ENCODE peak calls at places on chromosomes 5 and 9, in four cellular contexts. One of them, this sample, is unnamed.

GRCh38 chr9:32741706-32742105 is 41.6 kb upstream of the TMEM215 start:
- DNase-seq in WTC11: no peak
- DNase-seq in GM12878: no peak
- DNase-seq in K562: no peak
- DNase-seq in this sample: peak; percentile 54

GRCh38 chr9:135992486-135993408 is 31.6 kb upstream of the UBAC1 start:
- DNase-seq in WTC11: peak; percentile 71
- DNase-seq in GM12878: no peak
- DNase-seq in K562: peak; percentile 68
- DNase-seq in this sample: peak; percentile 81

GRCh38 chr5:83955916-83956315 is 235.3 kb upstream of the HAPLN1 start:
- DNase-seq in WTC11: no peak
- DNase-seq in GM12878: no peak
- DNase-seq in K562: no peak
- DNase-seq in this sample: no peak

GRCh38 chr5:129904667-129905466 is 602 bp downstream of the CHSY3 start:
- DNase-seq in WTC11: peak; percentile 30
- DNase-seq in K562: no peak
- DNase-seq in GM12878: no peak
- DNase-seq in this sample: no peak

GRCh38 chr5:144139586-144139985 is 30.9 kb downstream of the YIPF5 start:
- DNase-seq in WTC11: no peak
- DNase-seq in GM12878: no peak
- DNase-seq in K562: no peak
- DNase-seq in this sample: no peak

GRCh38 chr5:18305288-18305899 is 671.1 kb downstream of the TAF11L14 start:
- DNase-seq in WTC11: peak; percentile 34
- DNase-seq in K562: peak; percentile 15
- DNase-seq in GM12878: no peak
- DNase-seq in this sample: peak; percentile 13

GRCh38 chr5:171442287-171443042 is 23.0 kb downstream of the FGF18 start:
- DNase-seq in K562: peak; percentile 46
- DNase-seq in GM12878: no peak
- DNase-seq in WTC11: no peak
- DNase-seq in this sample: no peak

GRCh38 chr9:4985376-4986266 is 549 bp downstream of the JAK2 start:
- DNase-seq in WTC11: peak; percentile 16
- DNase-seq in K562: peak; percentile 43
- DNase-seq in GM12878: no peak
- DNase-seq in this sample: no peak

GRCh38 chr5:98605010-98605425 is 168.4 kb upstream of the RGMB start:
- DNase-seq in WTC11: no peak
- DNase-seq in GM12878: no peak
- DNase-seq in K562: no peak
- DNase-seq in this sample: no peak

GRCh38 chr5:166926098-166926497 is 1365.3 kb upstream of the WWC1 start:
- DNase-seq in K562: no peak
- DNase-seq in GM12878: no peak
- DNase-seq in WTC11: no peak
- DNase-seq in this sample: no peak

DNA sequence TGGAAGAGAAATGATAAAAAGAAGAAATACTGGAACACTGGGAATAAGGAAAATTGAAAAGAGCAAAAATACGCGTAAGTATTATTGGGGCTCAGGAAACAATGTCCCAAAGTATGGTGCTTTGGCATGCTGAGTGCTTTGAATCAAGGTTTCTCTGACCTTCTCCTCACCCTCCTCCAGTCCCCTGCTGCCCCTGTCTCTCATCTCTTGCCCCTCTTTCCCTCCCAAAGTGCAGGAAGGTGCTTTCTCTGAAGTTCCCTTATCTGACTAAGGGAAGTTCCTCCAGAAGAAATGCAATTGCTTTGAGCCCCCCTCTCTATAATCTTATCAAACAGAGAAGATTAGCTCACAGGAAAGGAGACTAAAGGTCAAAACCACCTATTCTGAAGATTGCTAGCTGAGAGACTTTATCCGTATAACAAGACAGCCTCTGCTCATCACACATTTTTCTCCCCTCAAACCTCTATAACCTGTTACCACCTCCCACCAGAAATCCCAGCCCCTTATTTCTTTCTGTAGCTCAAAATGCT is 288.2 kb downstream of the ARL15 start:
- DNase-seq in WTC11: no peak
- DNase-seq in K562: no peak
- DNase-seq in GM12878: no peak
- DNase-seq in this sample: no peak
- TF ChIP-seq NR2C2 in WTC11: no peak
- TF ChIP-seq NR2C2 in K562: no peak
- TF ChIP-seq NR2C2 in GM12878: no peak
- TF ChIP-seq NR2C2 in this sample: no peak

GRCh38 chr9:125532412-125532811 is 174.6 kb downstream of the MAPKAP1 start:
- DNase-seq in GM12878: no peak
- DNase-seq in WTC11: no peak
- DNase-seq in K562: no peak
- DNase-seq in this sample: no peak
- TF ChIP-seq TCF7 in GM12878: no peak
- TF ChIP-seq TCF7 in WTC11: no peak
- TF ChIP-seq TCF7 in K562: no peak
- TF ChIP-seq TCF7 in this sample: no peak

DNA sequence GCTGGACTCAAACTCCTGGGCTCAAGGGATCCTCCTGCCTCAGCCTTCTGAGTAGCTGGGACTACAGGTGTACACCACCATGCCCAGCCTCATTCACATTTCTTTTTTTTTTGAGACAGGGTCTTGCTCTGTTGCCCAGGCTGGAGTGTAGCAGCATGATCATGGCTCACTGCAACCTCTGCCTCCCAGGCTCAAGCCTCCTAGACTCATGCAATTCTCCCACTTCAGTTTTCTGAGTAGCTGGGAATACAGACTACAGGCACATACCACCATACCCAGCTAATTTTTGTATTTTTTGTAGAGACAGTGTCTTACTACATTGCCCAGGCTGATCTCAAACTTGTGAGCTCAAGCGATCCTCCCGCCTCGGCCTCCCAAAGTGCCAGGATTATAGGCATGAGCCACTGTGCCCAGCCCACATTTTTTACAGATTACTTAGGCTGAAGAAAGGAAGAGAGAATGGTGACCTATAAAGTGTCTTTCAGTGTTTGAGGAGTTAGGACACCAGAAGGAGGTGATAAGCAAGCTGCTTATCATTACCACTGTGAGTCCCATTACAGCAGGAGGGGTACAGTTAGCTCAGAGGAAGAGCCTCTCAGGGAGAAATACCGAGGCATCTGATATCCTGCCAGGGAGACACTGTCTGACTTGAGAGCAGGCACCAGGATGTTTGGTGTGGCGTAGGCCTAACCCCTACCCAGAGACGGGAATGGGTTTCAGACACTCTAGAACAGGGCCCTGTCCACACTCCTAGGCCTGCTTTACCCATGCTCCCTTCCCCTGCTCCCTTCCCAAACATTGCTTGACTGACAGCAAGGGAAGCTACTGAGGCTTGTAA is 9.7 kb downstream of the FAXDC2 start:
- DNase-seq in K562: peak; percentile 79
- DNase-seq in WTC11: no peak
- DNase-seq in GM12878: no peak
- DNase-seq in this sample: no peak
- TF ChIP-seq CTCF in K562: no peak
- TF ChIP-seq CTCF in WTC11: no peak
- TF ChIP-seq CTCF in GM12878: no peak
- TF ChIP-seq CTCF in this sample: no peak

DNA sequence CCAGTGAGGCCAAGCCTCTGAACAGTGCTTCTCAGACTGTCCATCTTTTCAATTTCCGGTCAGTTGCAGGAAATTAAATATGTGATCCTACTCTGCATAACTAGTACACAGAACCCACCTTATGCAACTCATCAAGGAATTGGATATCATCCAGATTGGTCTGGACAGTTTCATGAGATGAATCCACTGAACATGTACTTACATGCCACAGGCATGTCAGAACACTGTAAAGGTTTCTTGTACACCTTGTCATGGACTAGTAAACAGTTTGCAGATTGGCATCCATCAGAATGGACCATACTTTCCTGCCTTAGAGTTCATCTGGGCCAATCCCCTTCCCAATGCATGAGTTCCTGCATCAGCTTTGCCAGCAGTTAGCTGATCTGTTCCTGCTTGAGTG is 30.4 kb downstream of the GARNL3 start:
- DNase-seq in K562: no peak
- DNase-seq in WTC11: no peak
- DNase-seq in GM12878: no peak
- DNase-seq in this sample: no peak
- TF ChIP-seq NR2C2 in K562: no peak
- TF ChIP-seq NR2C2 in WTC11: no peak
- TF ChIP-seq NR2C2 in GM12878: no peak
- TF ChIP-seq NR2C2 in this sample: no peak

GRCh38 chr5:180618830-180619562 is 27.7 kb upstream of the SCGB3A1 start:
- DNase-seq in K562: no peak
- DNase-seq in WTC11: peak; percentile 76
- DNase-seq in GM12878: no peak
- DNase-seq in this sample: no peak
- TF ChIP-seq TCF7 in K562: no peak
- TF ChIP-seq TCF7 in WTC11: no peak
- TF ChIP-seq TCF7 in GM12878: no peak
- TF ChIP-seq TCF7 in this sample: no peak

GRCh38 chr9:121055642-121056143 is 5.6 kb upstream of the C5 start:
- DNase-seq in K562: peak; percentile 38
- DNase-seq in GM12878: no peak
- DNase-seq in WTC11: peak; percentile 66
- DNase-seq in this sample: peak; percentile 83
- TF ChIP-seq CTCF in K562: peak; percentile 61
- TF ChIP-seq CTCF in GM12878: no peak
- TF ChIP-seq CTCF in WTC11: peak; percentile 85
- TF ChIP-seq CTCF in this sample: peak; percentile 72

DNA sequence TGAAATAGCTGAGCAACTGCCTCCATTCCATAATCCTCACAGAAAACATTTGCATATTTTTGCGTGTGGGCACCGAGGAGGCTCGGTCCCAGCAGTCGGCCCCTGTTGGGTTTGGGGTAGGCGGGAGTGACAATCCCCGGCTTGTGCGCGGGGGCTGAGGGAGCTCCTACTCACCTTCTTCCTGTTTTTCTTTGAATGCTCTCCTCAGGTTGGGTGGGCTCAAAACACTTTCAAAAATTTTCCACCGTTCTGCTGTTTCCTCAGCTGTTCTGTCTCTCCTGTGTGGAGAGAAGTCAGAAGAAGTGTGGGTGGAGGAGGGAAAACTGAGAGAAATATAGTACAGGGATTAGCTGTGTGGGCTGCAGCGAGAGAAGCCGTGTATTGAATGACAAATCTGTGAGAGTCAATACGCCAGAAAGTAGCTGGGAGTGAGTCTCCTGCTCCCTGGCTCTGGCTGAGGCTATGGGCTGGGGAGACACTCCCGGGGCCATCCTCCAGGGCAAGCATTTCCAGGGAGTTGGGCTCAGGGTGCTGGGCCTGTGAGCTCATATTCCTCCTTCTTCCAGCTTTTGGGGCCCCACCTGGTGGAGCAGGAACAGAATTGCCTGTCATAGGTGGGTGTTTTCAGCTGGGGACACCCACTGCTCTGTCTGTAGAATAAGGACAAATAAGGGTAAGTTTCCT is 84.7 kb downstream of the CMYA5 start:
- DNase-seq in WTC11: peak; percentile 83
- DNase-seq in K562: peak; percentile 37
- DNase-seq in GM12878: no peak
- DNase-seq in this sample: peak; percentile 79
- TF ChIP-seq NR2C2 in WTC11: no peak
- TF ChIP-seq NR2C2 in K562: no peak
- TF ChIP-seq NR2C2 in GM12878: no peak
- TF ChIP-seq NR2C2 in this sample: no peak

GRCh38 chr9:121640076-121640475 is 11.4 kb upstream of the DAB2IP start:
- DNase-seq in WTC11: peak; percentile 76
- DNase-seq in GM12878: no peak
- DNase-seq in K562: peak; percentile 69
- DNase-seq in this sample: peak; percentile 50
- TF ChIP-seq TCF7 in WTC11: no peak
- TF ChIP-seq TCF7 in GM12878: no peak
- TF ChIP-seq TCF7 in K562: no peak
- TF ChIP-seq TCF7 in this sample: no peak

DNA sequence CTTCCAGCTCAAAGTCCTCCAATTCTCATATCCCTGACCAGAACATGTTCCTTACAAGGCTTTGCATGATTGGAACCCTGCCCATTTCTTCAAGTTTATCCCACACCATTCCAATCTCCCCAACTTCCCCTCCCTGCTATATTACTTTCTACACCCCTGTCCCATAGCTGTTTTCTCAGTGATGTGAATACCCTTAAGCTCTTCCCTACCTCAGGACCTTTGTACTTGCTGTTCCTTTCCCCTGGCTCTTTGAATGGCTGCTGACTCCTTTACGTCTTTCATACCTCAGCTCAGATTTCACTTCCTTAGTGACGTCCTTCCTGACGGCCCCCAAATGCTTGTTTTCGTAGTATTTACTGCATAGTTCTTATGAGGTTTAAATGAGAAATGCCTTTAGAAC is 166.2 kb upstream of the ZNF462 start:
- DNase-seq in GM12878: no peak
- DNase-seq in WTC11: no peak
- DNase-seq in K562: no peak
- DNase-seq in this sample: no peak
- TF ChIP-seq CTCF in GM12878: no peak
- TF ChIP-seq CTCF in WTC11: no peak
- TF ChIP-seq CTCF in K562: no peak
- TF ChIP-seq CTCF in this sample: no peak

GRCh38 chr9:97811534-97812246 is 41.3 kb upstream of the FOXE1 start:
- DNase-seq in GM12878: no peak
- DNase-seq in WTC11: no peak
- DNase-seq in K562: no peak
- DNase-seq in this sample: no peak
- TF ChIP-seq NR2C2 in GM12878: no peak
- TF ChIP-seq NR2C2 in WTC11: no peak
- TF ChIP-seq NR2C2 in K562: no peak
- TF ChIP-seq NR2C2 in this sample: no peak

This sample was measured in HepG2.